ENCODE peak calls at places on chromosomes 3 and 15, in seven cellular contexts. One of them, this sample, is unnamed.

GRCh38 chr3:57646723-57647122 is 46.2 kb downstream of the DENND6A start:
- DNase-seq in SJCRH30: no peak
- DNase-seq in ELR: peak
- DNase-seq in anterior cingulate cortex: peak
- DNase-seq in left ventricle myocardium inferior: no peak
- DNase-seq in activated CD4-positive, alpha-beta T cell treated with anti-CD3 and anti-CD28 coated beads, Interleukin-2, amount 50 U/mL, for 24 hours: no peak
- DNase-seq in A549: peak
- DNase-seq in this sample: no peak

GRCh38 chr15:48084759-48085420 is 35.9 kb upstream of the SLC24A5 start:
- DNase-seq in SJCRH30: no peak
- DNase-seq in ELR: peak
- DNase-seq in anterior cingulate cortex: no peak
- DNase-seq in left ventricle myocardium inferior: no peak
- DNase-seq in activated CD4-positive, alpha-beta T cell treated with anti-CD3 and anti-CD28 coated beads, Interleukin-2, amount 50 U/mL, for 24 hours: no peak
- DNase-seq in A549: no peak
- DNase-seq in this sample: no peak

GRCh38 chr3:107431048-107431297 is 53.7 kb downstream of the CCDC54 start:
- DNase-seq in SJCRH30: no peak
- DNase-seq in ELR: peak
- DNase-seq in anterior cingulate cortex: peak
- DNase-seq in left ventricle myocardium inferior: peak
- DNase-seq in activated CD4-positive, alpha-beta T cell treated with anti-CD3 and anti-CD28 coated beads, Interleukin-2, amount 50 U/mL, for 24 hours: no peak
- DNase-seq in A549: no peak
- DNase-seq in this sample: no peak

GRCh38 chr15:49187537-49188245 is 17.6 kb downstream of the GALK2 start:
- DNase-seq in SJCRH30: no peak
- DNase-seq in ELR: peak
- DNase-seq in anterior cingulate cortex: no peak
- DNase-seq in left ventricle myocardium inferior: no peak
- DNase-seq in activated CD4-positive, alpha-beta T cell treated with anti-CD3 and anti-CD28 coated beads, Interleukin-2, amount 50 U/mL, for 24 hours: no peak
- DNase-seq in A549: no peak
- DNase-seq in this sample: no peak

GRCh38 chr3:122767690-122768372 is 25.8 kb downstream of the HSPBAP1 start:
- DNase-seq in SJCRH30: no peak
- DNase-seq in ELR: no peak
- DNase-seq in anterior cingulate cortex: no peak
- DNase-seq in left ventricle myocardium inferior: no peak
- DNase-seq in activated CD4-positive, alpha-beta T cell treated with anti-CD3 and anti-CD28 coated beads, Interleukin-2, amount 50 U/mL, for 24 hours: no peak
- DNase-seq in A549: no peak
- DNase-seq in this sample: no peak

GRCh38 chr3:126925411-126926171 is 57.3 kb upstream of the PLXNA1 start:
- DNase-seq in SJCRH30: no peak
- DNase-seq in ELR: no peak
- DNase-seq in anterior cingulate cortex: peak
- DNase-seq in left ventricle myocardium inferior: no peak
- DNase-seq in activated CD4-positive, alpha-beta T cell treated with anti-CD3 and anti-CD28 coated beads, Interleukin-2, amount 50 U/mL, for 24 hours: no peak
- DNase-seq in A549: no peak
- DNase-seq in this sample: no peak

GRCh38 chr3:134445631-134446030 is 40.2 kb downstream of the ANAPC13 start:
- DNase-seq in SJCRH30: no peak
- DNase-seq in ELR: no peak
- DNase-seq in anterior cingulate cortex: no peak
- DNase-seq in left ventricle myocardium inferior: no peak
- DNase-seq in activated CD4-positive, alpha-beta T cell treated with anti-CD3 and anti-CD28 coated beads, Interleukin-2, amount 50 U/mL, for 24 hours: no peak
- DNase-seq in A549: no peak
- DNase-seq in this sample: no peak

GRCh38 chr3:173841334-173841733 is 443.8 kb downstream of the NLGN1 start:
- DNase-seq in SJCRH30: no peak
- DNase-seq in ELR: no peak
- DNase-seq in anterior cingulate cortex: no peak
- DNase-seq in left ventricle myocardium inferior: no peak
- DNase-seq in activated CD4-positive, alpha-beta T cell treated with anti-CD3 and anti-CD28 coated beads, Interleukin-2, amount 50 U/mL, for 24 hours: no peak
- DNase-seq in A549: no peak
- DNase-seq in this sample: no peak

GRCh38 chr3:33975463-33975862 is 177.0 kb downstream of the PDCD6IP start:
- DNase-seq in SJCRH30: no peak
- DNase-seq in ELR: no peak
- DNase-seq in anterior cingulate cortex: no peak
- DNase-seq in left ventricle myocardium inferior: no peak
- DNase-seq in activated CD4-positive, alpha-beta T cell treated with anti-CD3 and anti-CD28 coated beads, Interleukin-2, amount 50 U/mL, for 24 hours: no peak
- DNase-seq in A549: no peak
- DNase-seq in this sample: no peak

GRCh38 chr3:27454914-27455313 is 29.3 kb downstream of the SLC4A7 start:
- DNase-seq in SJCRH30: no peak
- DNase-seq in ELR: no peak
- DNase-seq in anterior cingulate cortex: no peak
- DNase-seq in left ventricle myocardium inferior: no peak
- DNase-seq in activated CD4-positive, alpha-beta T cell treated with anti-CD3 and anti-CD28 coated beads, Interleukin-2, amount 50 U/mL, for 24 hours: no peak
- DNase-seq in A549: no peak
- DNase-seq in this sample: no peak

GRCh38 chr3:127781411-127782001 is 40.8 kb downstream of the MGLL start:
- DNase-seq in SJCRH30: peak
- DNase-seq in ELR: peak
- DNase-seq in anterior cingulate cortex: no peak
- DNase-seq in left ventricle myocardium inferior: peak
- DNase-seq in activated CD4-positive, alpha-beta T cell treated with anti-CD3 and anti-CD28 coated beads, Interleukin-2, amount 50 U/mL, for 24 hours: no peak
- DNase-seq in A549: no peak
- DNase-seq in this sample: no peak

GRCh38 chr3:134709563-134710312 is 58.9 kb upstream of the KY start:
- DNase-seq in SJCRH30: no peak
- DNase-seq in ELR: no peak
- DNase-seq in anterior cingulate cortex: no peak
- DNase-seq in left ventricle myocardium inferior: no peak
- DNase-seq in activated CD4-positive, alpha-beta T cell treated with anti-CD3 and anti-CD28 coated beads, Interleukin-2, amount 50 U/mL, for 24 hours: no peak
- DNase-seq in A549: no peak
- DNase-seq in this sample: no peak

GRCh38 chr3:122314467-122314866 is 10.6 kb upstream of the CSTA start:
- DNase-seq in SJCRH30: no peak
- DNase-seq in ELR: peak
- DNase-seq in anterior cingulate cortex: no peak
- DNase-seq in left ventricle myocardium inferior: no peak
- DNase-seq in activated CD4-positive, alpha-beta T cell treated with anti-CD3 and anti-CD28 coated beads, Interleukin-2, amount 50 U/mL, for 24 hours: no peak
- DNase-seq in A549: no peak
- DNase-seq in this sample: no peak

GRCh38 chr3:108130247-108130646 is 39.4 kb upstream of the CD47 start:
- DNase-seq in SJCRH30: no peak
- DNase-seq in ELR: no peak
- DNase-seq in anterior cingulate cortex: no peak
- DNase-seq in left ventricle myocardium inferior: no peak
- DNase-seq in activated CD4-positive, alpha-beta T cell treated with anti-CD3 and anti-CD28 coated beads, Interleukin-2, amount 50 U/mL, for 24 hours: no peak
- DNase-seq in A549: no peak
- DNase-seq in this sample: no peak

GRCh38 chr15:35692256-35692867 is 146.4 kb upstream of the DPH6 start:
- DNase-seq in SJCRH30: no peak
- DNase-seq in ELR: peak
- DNase-seq in anterior cingulate cortex: no peak
- DNase-seq in left ventricle myocardium inferior: no peak
- DNase-seq in activated CD4-positive, alpha-beta T cell treated with anti-CD3 and anti-CD28 coated beads, Interleukin-2, amount 50 U/mL, for 24 hours: no peak
- DNase-seq in A549: no peak
- DNase-seq in this sample: no peak

GRCh38 chr3:88002448-88002847 is 56.4 kb downstream of the CGGBP1 start:
- DNase-seq in SJCRH30: no peak
- DNase-seq in ELR: no peak
- DNase-seq in anterior cingulate cortex: no peak
- DNase-seq in left ventricle myocardium inferior: no peak
- DNase-seq in activated CD4-positive, alpha-beta T cell treated with anti-CD3 and anti-CD28 coated beads, Interleukin-2, amount 50 U/mL, for 24 hours: no peak
- DNase-seq in A549: no peak
- DNase-seq in this sample: no peak

GRCh38 chr3:74639681-74640080 is 25.2 kb upstream of the CNTN3 start:
- DNase-seq in SJCRH30: no peak
- DNase-seq in ELR: no peak
- DNase-seq in anterior cingulate cortex: no peak
- DNase-seq in left ventricle myocardium inferior: no peak
- DNase-seq in activated CD4-positive, alpha-beta T cell treated with anti-CD3 and anti-CD28 coated beads, Interleukin-2, amount 50 U/mL, for 24 hours: no peak
- DNase-seq in A549: no peak
- DNase-seq in this sample: no peak

GRCh38 chr15:45714501-45715488 is 80.0 kb downstream of the SQOR start:
- DNase-seq in SJCRH30: peak
- DNase-seq in ELR: peak
- DNase-seq in anterior cingulate cortex: no peak
- DNase-seq in left ventricle myocardium inferior: peak
- DNase-seq in activated CD4-positive, alpha-beta T cell treated with anti-CD3 and anti-CD28 coated beads, Interleukin-2, amount 50 U/mL, for 24 hours: no peak
- DNase-seq in A549: no peak
- DNase-seq in this sample: peak

GRCh38 chr3:128603811-128604447 is 46.7 kb downstream of the RPN1 start:
- DNase-seq in SJCRH30: no peak
- DNase-seq in ELR: no peak
- DNase-seq in anterior cingulate cortex: no peak
- DNase-seq in left ventricle myocardium inferior: no peak
- DNase-seq in activated CD4-positive, alpha-beta T cell treated with anti-CD3 and anti-CD28 coated beads, Interleukin-2, amount 50 U/mL, for 24 hours: no peak
- DNase-seq in A549: no peak
- DNase-seq in this sample: no peak

GRCh38 chr3:116038968-116039950 is 406.0 kb downstream of the LSAMP start:
- DNase-seq in SJCRH30: no peak
- DNase-seq in ELR: no peak
- DNase-seq in anterior cingulate cortex: no peak
- DNase-seq in left ventricle myocardium inferior: no peak
- DNase-seq in activated CD4-positive, alpha-beta T cell treated with anti-CD3 and anti-CD28 coated beads, Interleukin-2, amount 50 U/mL, for 24 hours: no peak
- DNase-seq in A549: no peak
- DNase-seq in this sample: no peak

GRCh38 chr3:194584866-194585265 is 48.4 kb downstream of the TMEM44 start:
- DNase-seq in SJCRH30: no peak
- DNase-seq in ELR: peak
- DNase-seq in anterior cingulate cortex: no peak
- DNase-seq in left ventricle myocardium inferior: no peak
- DNase-seq in activated CD4-positive, alpha-beta T cell treated with anti-CD3 and anti-CD28 coated beads, Interleukin-2, amount 50 U/mL, for 24 hours: no peak
- DNase-seq in A549: no peak
- DNase-seq in this sample: no peak

GRCh38 chr3:148756306-148756705 is 58.6 kb downstream of the AGTR1 start:
- DNase-seq in SJCRH30: no peak
- DNase-seq in ELR: no peak
- DNase-seq in anterior cingulate cortex: no peak
- DNase-seq in left ventricle myocardium inferior: no peak
- DNase-seq in activated CD4-positive, alpha-beta T cell treated with anti-CD3 and anti-CD28 coated beads, Interleukin-2, amount 50 U/mL, for 24 hours: no peak
- DNase-seq in A549: no peak
- DNase-seq in this sample: no peak

GRCh38 chr3:8201886-8202285 is 299.7 kb upstream of the LMCD1 start:
- DNase-seq in SJCRH30: no peak
- DNase-seq in ELR: no peak
- DNase-seq in anterior cingulate cortex: no peak
- DNase-seq in left ventricle myocardium inferior: no peak
- DNase-seq in activated CD4-positive, alpha-beta T cell treated with anti-CD3 and anti-CD28 coated beads, Interleukin-2, amount 50 U/mL, for 24 hours: no peak
- DNase-seq in A549: no peak
- DNase-seq in this sample: no peak

GRCh38 chr3:121747976-121748375 is 1.6 kb downstream of the GOLGB1 start:
- DNase-seq in SJCRH30: no peak
- DNase-seq in ELR: no peak
- DNase-seq in anterior cingulate cortex: no peak
- DNase-seq in left ventricle myocardium inferior: no peak
- DNase-seq in activated CD4-positive, alpha-beta T cell treated with anti-CD3 and anti-CD28 coated beads, Interleukin-2, amount 50 U/mL, for 24 hours: no peak
- DNase-seq in A549: no peak
- DNase-seq in this sample: no peak

GRCh38 chr15:66927326-66928077 is 137.9 kb upstream of the SMAD3 start:
- DNase-seq in SJCRH30: no peak
- DNase-seq in ELR: no peak
- DNase-seq in anterior cingulate cortex: no peak
- DNase-seq in left ventricle myocardium inferior: no peak
- DNase-seq in activated CD4-positive, alpha-beta T cell treated with anti-CD3 and anti-CD28 coated beads, Interleukin-2, amount 50 U/mL, for 24 hours: no peak
- DNase-seq in A549: no peak
- DNase-seq in this sample: no peak

GRCh38 chr3:191316876-191317603 is 12.2 kb upstream of the CCDC50 start:
- DNase-seq in SJCRH30: no peak
- DNase-seq in ELR: no peak
- DNase-seq in anterior cingulate cortex: no peak
- DNase-seq in left ventricle myocardium inferior: no peak
- DNase-seq in activated CD4-positive, alpha-beta T cell treated with anti-CD3 and anti-CD28 coated beads, Interleukin-2, amount 50 U/mL, for 24 hours: no peak
- DNase-seq in A549: no peak
- DNase-seq in this sample: no peak

GRCh38 chr3:181210275-181210674 is 220.7 kb upstream of the DNAJC19 start:
- DNase-seq in SJCRH30: no peak
- DNase-seq in ELR: peak
- DNase-seq in anterior cingulate cortex: no peak
- DNase-seq in left ventricle myocardium inferior: no peak
- DNase-seq in activated CD4-positive, alpha-beta T cell treated with anti-CD3 and anti-CD28 coated beads, Interleukin-2, amount 50 U/mL, for 24 hours: no peak
- DNase-seq in A549: no peak
- DNase-seq in this sample: no peak

GRCh38 chr15:41499109-41499851 is 5.6 kb downstream of the ITPKA start:
- DNase-seq in SJCRH30: no peak
- DNase-seq in ELR: no peak
- DNase-seq in anterior cingulate cortex: no peak
- DNase-seq in left ventricle myocardium inferior: no peak
- DNase-seq in activated CD4-positive, alpha-beta T cell treated with anti-CD3 and anti-CD28 coated beads, Interleukin-2, amount 50 U/mL, for 24 hours: no peak
- DNase-seq in A549: no peak
- DNase-seq in this sample: no peak

This sample was measured in GOT3.